ENCODE peak calls at places on chromosomes 12 and 14, in four cellular contexts. D is stimulated activated naive CD8-positive, alpha-beta T cell treated with anti-CD3 and anti-CD28 coated beads, Interleukin-15, amount 100 ng/mL, for 72 hours; X is AG10803; O is ecto neural progenitor cell. B is an unnamed sample.

GRCh38 chr14:69666698-69667211 is 55.4 kb downstream of the SUSD6 start:
- DNase-seq in O (no peak), D (no peak), X (peak), B (no peak)

GRCh38 chr14:51846631-51847488 is 13.6 kb upstream of the GNG2 start:
- DNase-seq in D (peak), X (peak), O (peak), B (peak)

GRCh38 chr14:26415618-26416123 is 182.2 kb downstream of the NOVA1 start:
- DNase-seq in D (no peak), X (no peak), O (no peak), B (no peak)

GRCh38 chr14:103623883-103624482 is 5.0 kb upstream of the KLC1 start:
- DNase-seq in D (no peak), X (no peak), O (no peak), B (no peak)

GRCh38 chr14:37559386-37559785 is 35.7 kb downstream of the FOXA1 start:
- DNase-seq in O (no peak), D (no peak), X (peak), B (no peak)

GRCh38 chr12:6163554-6164060 is 36.6 kb upstream of the CD9 start:
- DNase-seq in X (no peak), O (no peak), D (no peak), B (no peak)

GRCh38 chr14:94769413-94770250 is at the start of gene GSC:
- DNase-seq in O (peak), X (peak), D (peak), B (peak)

GRCh38 chr12:18414671-18415070 is 153.4 kb downstream of the PIK3C2G start:
- DNase-seq in X (no peak), O (no peak), D (no peak), B (no peak)

GRCh38 chr14:52015411-52016030 is 26.2 kb downstream of the RTRAF start:
- DNase-seq in D (no peak), O (peak), X (no peak), B (no peak)

GRCh38 chr14:91067186-91067585 is 6.7 kb upstream of the RPS6KA5 start:
- DNase-seq in X (no peak), D (peak), O (no peak), B (peak)

GRCh38 chr12:123029550-123029949 is 49.1 kb downstream of the ARL6IP4 start:
- DNase-seq in O (no peak), D (no peak), X (no peak), B (no peak)

GRCh38 chr12:115897718-115898117 is 379.8 kb downstream of the MED13L start:
- DNase-seq in O (no peak), D (no peak), X (peak), B (no peak)

GRCh38 chr12:105177208-105177607 is 58.8 kb downstream of the APPL2 start:
- DNase-seq in D (no peak), O (no peak), X (no peak), B (no peak)

GRCh38 chr12:7916936-7917335 is 19.1 kb downstream of the SLC2A3 start:
- DNase-seq in X (no peak), D (no peak), O (no peak), B (no peak)

GRCh38 chr12:52247622-52248540 is 14.8 kb downstream of the KRT7 start:
- DNase-seq in O (no peak), X (no peak), D (no peak), B (no peak)

GRCh38 chr12:40693503-40693863 is 1.2 kb downstream of the CNTN1 start:
- DNase-seq in O (peak), D (no peak), X (no peak), B (no peak)

GRCh38 chr14:22781606-22782000 is 15.1 kb downstream of the OXA1L start:
- DNase-seq in O (no peak), X (peak), D (no peak), B (no peak)

GRCh38 chr12:108826807-108827721 is 30.3 kb downstream of the SSH1 start:
- DNase-seq in D (no peak), O (no peak), X (no peak), B (no peak)

GRCh38 chr14:74301594-74302159 is 1.1 kb downstream of the ABCD4 start:
- DNase-seq in D (no peak), O (no peak), X (no peak), B (no peak)

GRCh38 chr12:41141076-41141475 is 47.0 kb upstream of the PDZRN4 start:
- DNase-seq in D (no peak), X (no peak), O (no peak), B (no peak)

GRCh38 chr14:39268393-39268792 is 34.7 kb downstream of the MIA2 start:
- DNase-seq in O (no peak), X (peak), D (peak), B (peak)

GRCh38 chr12:124917135-124917840 is 2.8 kb upstream of the UBC start:
- DNase-seq in X (peak), O (peak), D (peak), B (no peak)

GRCh38 chr14:55662757-55663156 is 82.8 kb downstream of the KTN1 start:
- DNase-seq in O (no peak), D (no peak), X (no peak), B (no peak)

GRCh38 chr14:72849222-72849621 is 44.7 kb downstream of the DPF3 start:
- DNase-seq in X (no peak), D (no peak), O (no peak), B (no peak)

GRCh38 chr12:20657496-20657895 is 37.6 kb upstream of the SLCO1C1 start:
- DNase-seq in X (no peak), D (no peak), O (no peak), B (no peak)

GRCh38 chr14:51595831-51596472 is 55.8 kb upstream of the FRMD6 start:
- DNase-seq in O (no peak), D (no peak), X (peak), B (no peak)

GRCh38 chr12:89783321-89784060 is 74.9 kb upstream of the ATP2B1 start:
- DNase-seq in O (no peak), X (peak), D (no peak), B (peak)

GRCh38 chr12:24903305-24904088 is 45.4 kb downstream of the BCAT1 start:
- DNase-seq in X (peak), O (no peak), D (no peak), B (peak)

GRCh38 chr14:93712838-93713724 is 75.2 kb downstream of the PRIMA1 start:
- DNase-seq in D (no peak), X (peak), O (peak), B (no peak)

GRCh38 chr12:41959271-41959670 is 185.4 kb downstream of the GXYLT1 start:
- DNase-seq in D (no peak), X (no peak), O (no peak), B (no peak)

GRCh38 chr12:120584343-120585149 is 3.3 kb upstream of the POP5 start:
- DNase-seq in O (peak), X (no peak), D (peak), B (peak)

GRCh38 chr14:79831198-79831890 is 380.0 kb downstream of the DIO2 start:
- DNase-seq in X (peak), D (no peak), O (no peak), B (no peak)

GRCh38 chr12:87304406-87304805 is 724.8 kb downstream of the C12orf50 start:
- DNase-seq in X (no peak), D (no peak), O (no peak), B (no peak)

B was measured in MV-4-11.